ENCODE peak calls at places on chromosomes 12 and 14, in eight cellular contexts. M is foreskin fibroblast, C is GM04503, E is left ventricle myocardium inferior, Y is fibroblast of mammary gland, I is Kasumi-1, L is neuronal stem cell, O is progenitor cell of endocrine pancreas. Z is an unnamed sample.

GRCh38 chr12:118635276-118635675 is 258.9 kb downstream of the SUDS3 start:
- DNase-seq in O (no peak), L (no peak), C (no peak), E (no peak), M (no peak), Y (no peak), I (no peak), Z (no peak)

GRCh38 chr12:30862486-30862885 is 64.1 kb upstream of the TSPAN11 start:
- DNase-seq in M (no peak), Y (peak), I (no peak), O (no peak), C (no peak), L (no peak), E (peak), Z (peak)

GRCh38 chr12:13247596-13247995 is 51.1 kb downstream of the EMP1 start:
- DNase-seq in C (no peak), E (no peak), M (no peak), Y (no peak), I (no peak), O (no peak), L (no peak), Z (no peak)

GRCh38 chr12:21659383-21659782 is 1.7 kb upstream of the LDHB start:
- DNase-seq in L (no peak), I (peak), M (no peak), O (no peak), Y (no peak), E (no peak), C (no peak), Z (no peak)

GRCh38 chr14:106850913-106851825 is 1324.8 kb downstream of the TMEM121 start:
- DNase-seq in E (no peak), L (no peak), I (no peak), M (no peak), O (no peak), C (no peak), Y (no peak), Z (no peak)

GRCh38 chr14:104556256-104557021 is 23.1 kb upstream of the C14orf180 start:
- DNase-seq in Y (no peak), E (peak), I (no peak), O (no peak), M (no peak), C (no peak), L (no peak), Z (no peak)

GRCh38 chr12:20004951-20005350 is 363.4 kb upstream of the PDE3A start:
- DNase-seq in O (no peak), L (no peak), C (no peak), M (peak), I (no peak), Y (no peak), E (no peak), Z (peak)

GRCh38 chr14:72555609-72556000 is 338.3 kb downstream of the DPF3 start:
- DNase-seq in M (no peak), E (no peak), L (no peak), I (no peak), Y (no peak), O (no peak), C (no peak), Z (no peak)

GRCh38 chr12:103841690-103842584 is 903 bp upstream of the NT5DC3 start:
- DNase-seq in O (peak), Y (peak), E (peak), L (peak), M (peak), C (peak), I (no peak), Z (peak)

GRCh38 chr12:1702708-1703107 is 11.8 kb downstream of the ADIPOR2 start:
- DNase-seq in L (no peak), M (no peak), O (no peak), E (no peak), C (no peak), I (no peak), Y (peak), Z (no peak)

GRCh38 chr14:69138189-69138535 is 14.8 kb downstream of the DCAF5 start:
- DNase-seq in C (peak), I (no peak), E (no peak), Y (peak), O (no peak), L (no peak), M (peak), Z (peak)

GRCh38 chr14:66359500-66359899 is 126.7 kb upstream of the CCDC196 start:
- DNase-seq in I (peak), L (peak), Y (peak), C (peak), M (peak), E (no peak), O (no peak), Z (peak)